ENCODE peak calls at places on chromosome 21, in eight cellular contexts. B, V, O, S, P, A, X and R are unnamed samples.

GRCh38 chr21:34733866-34734265 is 65.1 kb downstream of the CLIC6 start:
- DNase-seq in O (no peak), V (no peak), S (peak; percentile 57), P (no peak), A (no peak), B (no peak), X (no peak), R (no peak)

GRCh38 chr21:31698461-31698860 is 33.5 kb downstream of the SCAF4 start:
- DNase-seq in V (no peak), S (no peak), P (no peak), B (no peak), X (no peak), A (no peak), O (no peak), R (no peak)

GRCh38 chr21:35222541-35222941 is 173.4 kb upstream of the RUNX1 start:
- DNase-seq in X (no peak), A (no peak), V (no peak), S (no peak), P (no peak), O (no peak), B (no peak), R (no peak)

GRCh38 chr21:32772281-32773047 is 909 bp upstream of the PAXBP1 start:
- DNase-seq in P (no peak), X (no peak), O (peak; percentile 24), V (peak; percentile 65), A (no peak), S (peak; percentile 15), B (peak; percentile 53), R (peak; percentile 26)

GRCh38 chr21:23543334-23543733 is 2063.9 kb downstream of the MRPL39 start:
- DNase-seq in X (no peak), P (no peak), A (no peak), B (no peak), S (no peak), O (no peak), V (no peak), R (peak; percentile 42)

GRCh38 chr21:32834825-32835224 is 63.3 kb upstream of the PAXBP1 start:
- DNase-seq in B (no peak), P (no peak), O (no peak), X (no peak), A (no peak), S (no peak), V (no peak), R (no peak)

GRCh38 chr21:44370027-44370735 is 16.8 kb downstream of the TRPM2 start:
- DNase-seq in O (peak; percentile 50), V (no peak), X (no peak), B (no peak), A (peak; percentile 9), P (peak; percentile 2), S (peak; percentile 73), R (peak; percentile 58)

GRCh38 chr21:33362044-33362555 is 37.3 kb downstream of the IFNAR1 start:
- DNase-seq in V (no peak), S (no peak), O (no peak), B (no peak), A (no peak), P (no peak), X (no peak), R (no peak)

GRCh38 chr21:34994646-34995631 is 54.2 kb downstream of the RUNX1 start:
- DNase-seq in O (no peak), A (no peak), S (no peak), B (no peak), V (no peak), X (no peak), P (no peak), R (no peak)

GRCh38 chr21:45512626-45513002 is 29.6 kb downstream of the SLC19A1 start:
- DNase-seq in S (no peak), V (no peak), P (no peak), O (no peak), B (no peak), X (no peak), A (no peak), R (no peak)

GRCh38 chr21:15236111-15236510 is 171.3 kb upstream of the NRIP1 start:
- DNase-seq in S (no peak), A (no peak), V (no peak), P (no peak), X (no peak), B (no peak), O (no peak), R (no peak)

GRCh38 chr21:16891821-16892220 is 621.0 kb upstream of the CXADR start:
- DNase-seq in V (no peak), O (peak; percentile 45), X (no peak), S (peak; percentile 50), B (no peak), A (peak; percentile 12), P (peak; percentile 83), R (peak; percentile 43)

GRCh38 chr21:15425049-15425448 is 304.7 kb upstream of the USP25 start:
- DNase-seq in O (no peak), S (no peak), V (no peak), X (no peak), P (no peak), A (no peak), B (no peak), R (no peak)

GRCh38 chr21:34911360-34911759 is 137.7 kb downstream of the RUNX1 start:
- DNase-seq in S (no peak), A (no peak), P (no peak), V (no peak), B (no peak), X (no peak), O (no peak), R (no peak)

GRCh38 chr21:31908106-31909031 is 35.5 kb downstream of the HUNK start:
- DNase-seq in V (no peak), O (peak; percentile 44), S (peak; percentile 8), P (no peak), B (no peak), A (no peak), X (no peak), R (no peak)

GRCh38 chr21:29674343-29674742 is 265.5 kb downstream of the GRIK1 start:
- DNase-seq in X (no peak), V (no peak), P (no peak), S (no peak), B (no peak), O (no peak), A (no peak), R (no peak)

GRCh38 chr21:29669416-29669815 is 270.4 kb downstream of the GRIK1 start:
- DNase-seq in O (no peak), X (no peak), B (no peak), P (no peak), A (no peak), S (no peak), V (no peak), R (no peak)

GRCh38 chr21:29670228-29670627 is 269.6 kb downstream of the GRIK1 start:
- DNase-seq in P (no peak), S (no peak), O (no peak), X (no peak), B (no peak), V (no peak), A (no peak), R (no peak)

GRCh38 chr21:29673096-29673610 is 266.6 kb downstream of the GRIK1 start:
- DNase-seq in P (no peak), S (no peak), A (no peak), B (no peak), O (no peak), X (no peak), V (no peak), R (no peak)

DNA sequence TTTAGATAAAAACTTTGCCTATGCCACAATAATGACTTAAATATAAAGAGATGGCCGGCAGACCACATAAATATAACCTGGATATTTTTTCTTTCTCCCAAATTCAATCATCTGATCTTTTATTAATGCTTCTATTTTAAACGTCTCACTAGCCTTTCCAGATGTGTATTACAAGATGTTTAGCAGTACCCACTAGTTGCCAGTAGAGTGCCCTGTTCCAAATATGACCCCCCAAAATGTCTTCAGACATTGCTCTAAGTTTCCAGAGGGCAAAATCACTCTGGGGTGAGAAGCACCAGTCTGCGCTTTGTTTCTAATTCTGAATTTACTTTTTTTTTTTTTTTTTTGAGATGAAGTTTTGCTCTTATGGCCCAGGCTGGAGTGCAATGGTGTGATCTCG is 268.1 kb downstream of the GRIK1 start:
- DNase-seq in P (no peak), B (no peak), O (no peak), A (no peak), X (no peak), V (no peak), S (no peak), R (no peak)
- TF ChIP-seq CTCF in P (peak; percentile 24), B (no peak), O (no peak), A (peak; percentile 9), X (no peak), V (no peak), S (no peak), R (no peak)

GRCh38 chr21:42553435-42553834 is 39.8 kb downstream of the SLC37A1 start:
- DNase-seq in X (no peak), V (no peak), A (no peak), B (no peak), O (no peak), P (no peak), S (no peak), R (no peak)
- TF ChIP-seq CTCF in X (no peak), V (peak; percentile 42), A (no peak), B (no peak), O (no peak), P (no peak), S (no peak), R (no peak)

DNA sequence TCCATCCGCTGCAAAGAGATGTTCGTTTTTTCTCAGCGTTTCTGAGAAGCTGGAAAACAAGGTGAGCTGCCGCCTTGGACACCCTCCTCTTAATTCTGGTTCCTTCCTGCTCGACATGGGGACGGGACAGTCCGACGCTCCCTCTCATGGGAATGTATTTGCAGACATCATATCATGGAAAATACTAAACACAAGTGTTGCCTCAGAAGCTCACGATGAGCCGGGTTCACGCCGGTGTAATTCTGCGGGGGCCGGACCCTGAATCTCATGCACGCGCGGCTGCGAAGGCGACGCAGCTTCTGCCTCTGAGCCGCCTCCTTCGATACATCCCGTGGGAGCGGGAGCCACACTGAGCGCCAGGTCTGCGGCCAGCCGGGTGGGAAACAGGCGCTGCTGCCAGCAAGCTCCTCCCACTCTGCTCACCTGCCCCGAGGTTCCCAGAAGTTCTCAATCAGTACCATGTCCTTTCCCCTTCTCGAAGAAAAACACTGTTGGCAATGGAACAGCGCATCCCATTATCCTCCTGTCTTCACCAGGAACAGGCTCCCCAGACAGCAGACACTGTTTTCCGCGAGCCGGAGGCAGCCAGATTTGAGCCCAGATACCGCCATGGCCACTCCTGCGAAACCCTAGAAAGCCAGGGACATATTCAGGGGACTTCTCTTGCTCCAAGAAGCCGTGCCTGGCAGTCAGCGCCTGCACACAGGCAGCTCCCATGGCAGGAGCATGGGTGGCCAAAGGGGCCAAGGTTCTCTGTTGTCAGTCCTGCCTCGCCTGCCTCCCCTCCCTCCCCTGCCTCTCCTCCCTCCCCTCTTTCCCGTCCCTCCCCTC is 98.0 kb downstream of the WDR4 start:
- DNase-seq in S (no peak), A (no peak), B (no peak), O (peak; percentile 21), P (no peak), V (no peak), X (no peak), R (no peak)
- TF ChIP-seq CTCF in S (no peak), A (no peak), B (no peak), O (no peak), P (no peak), V (no peak), X (no peak), R (no peak)

DNA sequence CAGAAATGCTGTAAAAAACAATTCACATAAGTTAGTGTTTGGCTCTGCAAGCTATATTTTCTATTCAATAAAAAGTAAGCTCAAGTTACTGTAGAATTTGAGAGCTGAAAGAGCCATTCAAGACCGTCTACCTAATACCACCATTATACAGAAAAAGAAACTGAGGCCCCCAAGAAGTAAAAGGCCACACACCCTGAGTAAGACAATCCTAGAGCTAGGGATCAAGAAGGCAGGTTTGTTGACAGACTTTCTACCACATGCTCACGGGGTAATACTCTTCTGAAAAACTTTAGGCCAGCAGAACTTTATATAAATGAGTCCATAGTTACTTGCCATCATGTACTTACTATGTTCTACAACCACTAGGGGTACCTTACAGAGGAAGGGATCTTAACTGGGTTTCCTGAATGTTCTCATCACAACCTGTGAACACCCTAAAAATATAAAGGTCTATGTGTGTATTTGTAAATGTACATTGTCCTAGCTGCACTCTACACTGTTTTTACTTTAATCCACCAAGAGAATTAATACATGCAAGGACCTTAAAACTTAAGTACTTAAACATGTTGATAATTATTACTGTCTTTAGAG is 2.7 kb downstream of the PSMG1 start:
- DNase-seq in S (no peak), X (no peak), B (no peak), V (no peak), O (no peak), A (peak; percentile 13), P (no peak), R (peak; percentile 13)
- TF ChIP-seq CTCF in S (peak; percentile 42), X (no peak), B (peak; percentile 1), V (peak; percentile 5), O (peak; percentile 36), A (peak; percentile 67), P (peak; percentile 35), R (peak; percentile 29)